ENCODE peak calls at places on chromosome 20, in ten cellular contexts. One of them, this sample, is unnamed.

GRCh38 chr20:35561268-35561667 is 19.4 kb downstream of the ERGIC3 start:
- DNase-seq in cardiac muscle cell: peak; percentile 40
- DNase-seq in testis: peak; percentile 40
- DNase-seq in prostate gland: no peak
- DNase-seq in breast epithelium: no peak
- DNase-seq in fibroblast of lung: peak; percentile 62
- DNase-seq in spleen: no peak
- DNase-seq in RWPE1: peak; percentile 58
- DNase-seq in HCT116: no peak
- DNase-seq in Peyer's patch: no peak
- DNase-seq in this sample: no peak

GRCh38 chr20:54668271-54669053 is 193.1 kb downstream of the DOK5 start:
- DNase-seq in cardiac muscle cell: peak; percentile 39
- DNase-seq in testis: peak; percentile 44
- DNase-seq in prostate gland: no peak
- DNase-seq in breast epithelium: no peak
- DNase-seq in fibroblast of lung: peak; percentile 12
- DNase-seq in spleen: no peak
- DNase-seq in RWPE1: peak; percentile 45
- DNase-seq in HCT116: no peak
- DNase-seq in Peyer's patch: no peak
- DNase-seq in this sample: peak; percentile 34

GRCh38 chr20:11826334-11826733 is 91.4 kb upstream of the BTBD3 start:
- DNase-seq in cardiac muscle cell: no peak
- DNase-seq in testis: no peak
- DNase-seq in prostate gland: no peak
- DNase-seq in breast epithelium: no peak
- DNase-seq in fibroblast of lung: no peak
- DNase-seq in spleen: no peak
- DNase-seq in RWPE1: no peak
- DNase-seq in HCT116: no peak
- DNase-seq in Peyer's patch: no peak
- DNase-seq in this sample: no peak

GRCh38 chr20:22611636-22612035 is 27.3 kb upstream of the FOXA2 start:
- DNase-seq in cardiac muscle cell: no peak
- DNase-seq in testis: no peak
- DNase-seq in prostate gland: no peak
- DNase-seq in breast epithelium: no peak
- DNase-seq in fibroblast of lung: no peak
- DNase-seq in spleen: no peak
- DNase-seq in RWPE1: no peak
- DNase-seq in HCT116: no peak
- DNase-seq in Peyer's patch: no peak
- DNase-seq in this sample: no peak

GRCh38 chr20:36969050-36969449 is 17.5 kb upstream of the SAMHD1 start:
- DNase-seq in cardiac muscle cell: no peak
- DNase-seq in testis: no peak
- DNase-seq in prostate gland: no peak
- DNase-seq in breast epithelium: no peak
- DNase-seq in fibroblast of lung: no peak
- DNase-seq in spleen: no peak
- DNase-seq in RWPE1: no peak
- DNase-seq in HCT116: no peak
- DNase-seq in Peyer's patch: no peak
- DNase-seq in this sample: no peak

GRCh38 chr20:37562695-37563480 is 35.2 kb upstream of the BLCAP start:
- DNase-seq in cardiac muscle cell: no peak
- DNase-seq in testis: no peak
- DNase-seq in prostate gland: no peak
- DNase-seq in breast epithelium: no peak
- DNase-seq in fibroblast of lung: no peak
- DNase-seq in spleen: no peak
- DNase-seq in RWPE1: no peak
- DNase-seq in HCT116: no peak
- DNase-seq in Peyer's patch: no peak
- DNase-seq in this sample: no peak

GRCh38 chr20:48728042-48728837 is 99.6 kb downstream of the PREX1 start:
- DNase-seq in cardiac muscle cell: no peak
- DNase-seq in testis: peak; percentile 28
- DNase-seq in prostate gland: no peak
- DNase-seq in breast epithelium: no peak
- DNase-seq in fibroblast of lung: no peak
- DNase-seq in spleen: no peak
- DNase-seq in RWPE1: no peak
- DNase-seq in HCT116: no peak
- DNase-seq in Peyer's patch: peak; percentile 37
- DNase-seq in this sample: no peak

GRCh38 chr20:5660346-5660745 is 89.9 kb upstream of the SHLD1 start:
- DNase-seq in cardiac muscle cell: peak; percentile 23
- DNase-seq in testis: no peak
- DNase-seq in prostate gland: no peak
- DNase-seq in breast epithelium: no peak
- DNase-seq in fibroblast of lung: no peak
- DNase-seq in spleen: no peak
- DNase-seq in RWPE1: no peak
- DNase-seq in HCT116: no peak
- DNase-seq in Peyer's patch: no peak
- DNase-seq in this sample: no peak

GRCh38 chr20:2688041-2688591 is 4.5 kb upstream of the EBF4 start:
- DNase-seq in cardiac muscle cell: peak; percentile 79
- DNase-seq in testis: peak; percentile 84
- DNase-seq in prostate gland: no peak
- DNase-seq in breast epithelium: no peak
- DNase-seq in fibroblast of lung: peak; percentile 51
- DNase-seq in spleen: peak; percentile 87
- DNase-seq in RWPE1: no peak
- DNase-seq in HCT116: peak; percentile 15
- DNase-seq in Peyer's patch: no peak
- DNase-seq in this sample: peak; percentile 76

GRCh38 chr20:21251278-21251677 is 51.9 kb upstream of the XRN2 start:
- DNase-seq in cardiac muscle cell: peak; percentile 23
- DNase-seq in testis: no peak
- DNase-seq in prostate gland: no peak
- DNase-seq in breast epithelium: no peak
- DNase-seq in fibroblast of lung: no peak
- DNase-seq in spleen: no peak
- DNase-seq in RWPE1: peak; percentile 37
- DNase-seq in HCT116: no peak
- DNase-seq in Peyer's patch: no peak
- DNase-seq in this sample: no peak

GRCh38 chr20:18314786-18315406 is 26.6 kb downstream of the ZNF133 start:
- DNase-seq in cardiac muscle cell: peak; percentile 3
- DNase-seq in testis: no peak
- DNase-seq in prostate gland: no peak
- DNase-seq in breast epithelium: no peak
- DNase-seq in fibroblast of lung: peak; percentile 1
- DNase-seq in spleen: no peak
- DNase-seq in RWPE1: peak; percentile 96
- DNase-seq in HCT116: no peak
- DNase-seq in Peyer's patch: no peak
- DNase-seq in this sample: no peak

GRCh38 chr20:53609501-53610445 is 16.1 kb upstream of the ZNF217 start:
- DNase-seq in cardiac muscle cell: peak; percentile 55
- DNase-seq in testis: peak; percentile 44
- DNase-seq in prostate gland: no peak
- DNase-seq in breast epithelium: peak; percentile 18
- DNase-seq in fibroblast of lung: peak; percentile 61
- DNase-seq in spleen: peak; percentile 90
- DNase-seq in RWPE1: no peak
- DNase-seq in HCT116: no peak
- DNase-seq in Peyer's patch: no peak
- DNase-seq in this sample: peak; percentile 74
- H3K27ac ChIP-seq in cardiac muscle cell: no peak overlapping the region
- H3K27ac ChIP-seq in testis: peak overlapping the region; percentile 78
- H3K27ac ChIP-seq in prostate gland: peak overlapping the region; percentile 70
- H3K27ac ChIP-seq in breast epithelium: peak overlapping the region; percentile 40
- H3K27ac ChIP-seq in fibroblast of lung: peak overlapping the region; percentile 71
- H3K27ac ChIP-seq in spleen: peak overlapping the region; percentile 85
- H3K27ac ChIP-seq in RWPE1: no peak overlapping the region
- H3K27ac ChIP-seq in HCT116: peak overlapping the region; percentile 82
- H3K27ac ChIP-seq in Peyer's patch: peak overlapping the region; percentile 66
- H3K27ac ChIP-seq in this sample: peak overlapping the region; percentile 68

DNA sequence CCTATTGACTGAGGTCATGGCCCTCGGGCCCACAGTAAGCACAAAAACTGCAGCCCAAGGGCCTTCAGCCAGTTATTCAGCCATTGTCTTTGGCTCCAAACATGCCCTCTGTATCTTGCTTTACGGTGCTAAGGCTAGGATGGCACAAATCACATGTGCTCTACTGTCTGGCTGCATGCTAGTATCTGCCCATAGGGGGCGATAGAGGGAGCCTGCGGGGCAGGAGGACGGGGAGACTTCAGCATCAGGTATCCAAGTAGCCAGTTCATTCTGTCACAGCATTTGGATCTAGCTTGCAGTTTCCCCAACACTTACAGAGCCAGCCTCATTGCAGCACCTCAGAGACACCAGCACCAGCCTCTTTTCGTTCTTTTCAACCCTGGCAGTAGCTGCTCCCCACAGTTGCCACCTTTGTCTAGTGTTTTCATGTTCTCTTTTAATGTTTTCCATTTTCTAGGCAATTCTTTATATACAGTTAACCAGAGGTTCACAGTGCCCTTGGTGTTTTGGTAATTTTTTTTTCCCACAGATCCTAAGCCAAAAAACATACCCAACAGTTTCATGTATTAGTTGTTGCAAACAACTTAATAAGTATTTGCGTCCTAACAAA is 705.9 kb downstream of the PTPRT start:
- DNase-seq in cardiac muscle cell: peak; percentile 3
- DNase-seq in testis: peak; percentile 71
- DNase-seq in prostate gland: no peak
- DNase-seq in breast epithelium: no peak
- DNase-seq in fibroblast of lung: no peak
- DNase-seq in spleen: no peak
- DNase-seq in RWPE1: no peak
- DNase-seq in HCT116: no peak
- DNase-seq in Peyer's patch: no peak
- DNase-seq in this sample: no peak
- TF ChIP-seq CTCF in cardiac muscle cell: peak; percentile 33
- TF ChIP-seq CTCF in testis: peak; percentile 58
- TF ChIP-seq CTCF in prostate gland: peak; percentile 22
- TF ChIP-seq CTCF in breast epithelium: no peak
- TF ChIP-seq CTCF in fibroblast of lung: peak; percentile 14
- TF ChIP-seq CTCF in spleen: no peak
- TF ChIP-seq CTCF in RWPE1: no peak
- TF ChIP-seq CTCF in HCT116: no peak
- TF ChIP-seq CTCF in Peyer's patch: no peak
- TF ChIP-seq CTCF in this sample: no peak

DNA sequence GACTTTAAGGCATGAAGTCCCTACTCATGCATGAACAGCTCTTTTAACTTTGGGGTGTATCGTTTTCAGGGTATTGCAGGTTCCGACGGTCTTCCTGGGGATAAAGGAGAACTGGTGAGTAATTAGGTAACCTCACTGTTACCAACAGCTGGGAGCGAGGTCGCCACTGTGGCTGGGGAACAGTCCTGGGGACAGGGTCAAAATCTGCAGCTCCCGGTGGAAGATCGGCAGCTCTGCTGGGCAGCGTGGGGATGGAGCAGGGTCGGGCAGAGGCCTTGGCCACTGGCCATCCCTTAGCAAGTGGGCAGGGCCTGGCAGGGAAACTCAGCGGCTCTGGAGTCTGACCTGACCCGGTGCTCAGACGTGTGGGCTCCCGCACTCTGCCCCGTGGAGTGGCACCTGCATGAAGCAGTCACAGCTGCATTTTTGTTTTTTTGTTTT is 16.1 kb downstream of the COL9A3 start:
- DNase-seq in cardiac muscle cell: no peak
- DNase-seq in testis: no peak
- DNase-seq in prostate gland: no peak
- DNase-seq in breast epithelium: no peak
- DNase-seq in fibroblast of lung: no peak
- DNase-seq in spleen: peak; percentile 81
- DNase-seq in RWPE1: no peak
- DNase-seq in HCT116: no peak
- DNase-seq in Peyer's patch: no peak
- DNase-seq in this sample: no peak
- H3K27ac ChIP-seq in cardiac muscle cell: no peak overlapping the region
- H3K27ac ChIP-seq in testis: no peak overlapping the region
- H3K27ac ChIP-seq in prostate gland: no peak overlapping the region
- H3K27ac ChIP-seq in breast epithelium: peak overlapping the region; percentile 69
- H3K27ac ChIP-seq in fibroblast of lung: no peak overlapping the region
- H3K27ac ChIP-seq in spleen: peak overlapping the region; percentile 90
- H3K27ac ChIP-seq in RWPE1: peak overlapping the region; percentile 71
- H3K27ac ChIP-seq in HCT116: peak overlapping the region; percentile 67
- H3K27ac ChIP-seq in Peyer's patch: peak overlapping the region; percentile 69
- H3K27ac ChIP-seq in this sample: no peak overlapping the region

GRCh38 chr20:3754258-3754595 is 13.3 kb downstream of the ADISSP start:
- DNase-seq in cardiac muscle cell: no peak
- DNase-seq in testis: no peak
- DNase-seq in prostate gland: no peak
- DNase-seq in breast epithelium: no peak
- DNase-seq in fibroblast of lung: no peak
- DNase-seq in spleen: no peak
- DNase-seq in RWPE1: no peak
- DNase-seq in HCT116: no peak
- DNase-seq in Peyer's patch: peak; percentile 35
- DNase-seq in this sample: no peak

GRCh38 chr20:3752386-3752759 is 15.2 kb downstream of the ADISSP start:
- DNase-seq in cardiac muscle cell: no peak
- DNase-seq in testis: no peak
- DNase-seq in prostate gland: no peak
- DNase-seq in breast epithelium: no peak
- DNase-seq in fibroblast of lung: no peak
- DNase-seq in spleen: no peak
- DNase-seq in RWPE1: no peak
- DNase-seq in HCT116: no peak
- DNase-seq in Peyer's patch: no peak
- DNase-seq in this sample: no peak

GRCh38 chr20:3753501-3754257 is 13.9 kb downstream of the ADISSP start:
- DNase-seq in cardiac muscle cell: no peak
- DNase-seq in testis: no peak
- DNase-seq in prostate gland: no peak
- DNase-seq in breast epithelium: no peak
- DNase-seq in fibroblast of lung: no peak
- DNase-seq in spleen: no peak
- DNase-seq in RWPE1: no peak
- DNase-seq in HCT116: no peak
- DNase-seq in Peyer's patch: peak; percentile 38
- DNase-seq in this sample: no peak

GRCh38 chr20:3751664-3752385 is 15.7 kb downstream of the ADISSP start:
- DNase-seq in cardiac muscle cell: no peak
- DNase-seq in testis: peak; percentile 57
- DNase-seq in prostate gland: no peak
- DNase-seq in breast epithelium: no peak
- DNase-seq in fibroblast of lung: no peak
- DNase-seq in spleen: no peak
- DNase-seq in RWPE1: peak; percentile 58
- DNase-seq in HCT116: no peak
- DNase-seq in Peyer's patch: peak; percentile 64
- DNase-seq in this sample: peak; percentile 45

DNA sequence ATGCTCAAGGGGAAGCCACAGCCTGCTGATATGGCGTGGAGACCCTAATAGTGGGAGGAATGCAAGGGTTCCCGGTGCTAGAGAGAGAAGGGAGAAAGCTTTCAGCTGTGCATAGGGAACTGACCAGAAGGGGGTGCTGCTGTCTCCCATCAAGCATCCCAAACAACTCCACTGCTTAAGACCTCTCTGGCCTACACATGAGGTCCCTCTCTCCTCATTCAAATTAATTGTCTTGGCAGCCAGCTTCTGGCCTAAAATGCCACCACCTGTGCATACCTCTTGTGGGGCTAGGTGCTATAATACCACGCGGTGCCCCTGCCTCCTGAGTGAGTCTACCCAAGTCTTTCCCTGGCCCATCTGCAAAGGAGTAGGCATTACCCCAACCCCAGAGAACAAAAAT is 14.5 kb downstream of the ADISSP start:
- DNase-seq in cardiac muscle cell: peak; percentile 84
- DNase-seq in testis: peak; percentile 83
- DNase-seq in prostate gland: peak; percentile 32
- DNase-seq in breast epithelium: no peak
- DNase-seq in fibroblast of lung: peak; percentile 80
- DNase-seq in spleen: no peak
- DNase-seq in RWPE1: no peak
- DNase-seq in HCT116: peak; percentile 38
- DNase-seq in Peyer's patch: peak; percentile 60
- DNase-seq in this sample: peak; percentile 45
- TF ChIP-seq CTCF in cardiac muscle cell: peak; percentile 88
- TF ChIP-seq CTCF in testis: peak; percentile 75
- TF ChIP-seq CTCF in prostate gland: peak; percentile 45
- TF ChIP-seq CTCF in breast epithelium: peak; percentile 69
- TF ChIP-seq CTCF in fibroblast of lung: peak; percentile 78
- TF ChIP-seq CTCF in spleen: peak; percentile 77
- TF ChIP-seq CTCF in RWPE1: peak; percentile 71
- TF ChIP-seq CTCF in HCT116: peak; percentile 72
- TF ChIP-seq CTCF in Peyer's patch: peak; percentile 45
- TF ChIP-seq CTCF in this sample: peak; percentile 60

This sample was measured in CD4-positive, alpha-beta T cell.